ENCODE peak calls at places on chromosomes 1 and 21, in ten cellular contexts. R, I, D, X, Z, V, A, S, K and Y are unnamed samples.

GRCh38 chr1:36093226-36093625 is 4.5 kb downstream of the ADPRS start:
- DNase-seq in K (no peak), Z (peak), S (no peak), A (no peak), D (no peak), R (peak), V (no peak), X (no peak), I (no peak), Y (no peak)

GRCh38 chr1:66372522-66373071 is 161.4 kb upstream of the SGIP1 start:
- DNase-seq in S (no peak), R (no peak), I (no peak), D (no peak), K (no peak), V (no peak), X (no peak), Z (no peak), A (no peak), Y (no peak)

GRCh38 chr1:155139895-155140629 is at the start of gene DPM3:
- DNase-seq in D (no peak), R (peak), K (peak), Z (peak), V (peak), X (peak), I (peak), S (peak), A (peak), Y (peak)

GRCh38 chr1:1620433-1621139 is 5.3 kb downstream of the MIB2 start:
- DNase-seq in A (no peak), K (no peak), V (no peak), R (peak), S (no peak), Z (no peak), I (no peak), X (no peak), D (no peak), Y (no peak)

GRCh38 chr1:219209578-219209977 is 35.9 kb downstream of the LYPLAL1 start:
- DNase-seq in K (no peak), A (no peak), I (no peak), S (no peak), Z (no peak), X (no peak), V (no peak), R (no peak), D (no peak), Y (no peak)

GRCh38 chr1:112337028-112337531 is 58.9 kb upstream of the CTTNBP2NL start:
- DNase-seq in V (peak), Z (no peak), X (no peak), S (no peak), R (no peak), K (peak), D (no peak), A (no peak), I (peak), Y (peak)

GRCh38 chr1:18716112-18716784 is 85.6 kb downstream of the PAX7 start:
- DNase-seq in R (no peak), V (no peak), A (no peak), K (no peak), D (no peak), X (no peak), I (no peak), S (no peak), Z (no peak), Y (no peak)

GRCh38 chr1:230274254-230274653 is 151.9 kb downstream of the PGBD5 start:
- DNase-seq in Z (peak), I (no peak), V (no peak), X (no peak), A (no peak), R (no peak), S (no peak), K (peak), D (no peak), Y (no peak)

GRCh38 chr1:120133228-120133927 is 42.9 kb downstream of the SEC22B start:
- DNase-seq in S (no peak), V (no peak), X (no peak), R (no peak), D (no peak), K (no peak), Z (no peak), I (no peak), A (no peak), Y (no peak)

GRCh38 chr1:59671953-59672305 is 142.8 kb upstream of the HOOK1 start:
- DNase-seq in S (no peak), D (no peak), I (no peak), K (no peak), Z (no peak), V (no peak), A (no peak), X (no peak), R (no peak), Y (no peak)

GRCh38 chr1:244327533-244327932 is 124.2 kb downstream of the ADSS2 start:
- DNase-seq in D (no peak), A (no peak), X (no peak), R (no peak), I (no peak), V (no peak), K (no peak), S (no peak), Z (no peak), Y (no peak)

GRCh38 chr1:182397653-182398388 is 2.6 kb downstream of the TEDDM1 start:
- DNase-seq in R (no peak), X (no peak), K (no peak), A (no peak), D (no peak), Z (no peak), S (no peak), V (no peak), I (no peak), Y (no peak)

GRCh38 chr1:93348104-93348780 is 2.5 kb downstream of the DR1 start:
- DNase-seq in D (no peak), K (no peak), R (no peak), Z (no peak), V (no peak), A (no peak), S (no peak), X (no peak), I (no peak), Y (no peak)

GRCh38 chr1:213996320-213997022 is 8.7 kb downstream of the PROX1 start:
- DNase-seq in S (no peak), I (no peak), D (no peak), V (no peak), A (no peak), Z (no peak), K (no peak), R (no peak), X (no peak), Y (peak)

GRCh38 chr1:221706862-221707582 is 34.9 kb downstream of the DUSP10 start:
- DNase-seq in V (no peak), R (no peak), D (no peak), K (no peak), Z (no peak), S (no peak), X (no peak), I (no peak), A (no peak), Y (no peak)

GRCh38 chr1:31763671-31764306 is 351 bp downstream of the ADGRB2 start:
- DNase-seq in Z (no peak), R (no peak), S (no peak), D (no peak), I (peak), X (no peak), V (no peak), K (no peak), A (no peak), Y (no peak)

GRCh38 chr1:107724648-107725047 is 240.3 kb downstream of the VAV3 start:
- DNase-seq in V (no peak), A (no peak), D (no peak), K (no peak), X (no peak), R (no peak), S (no peak), Z (no peak), I (no peak), Y (no peak)

GRCh38 chr1:20266141-20266540 is 24.5 kb upstream of the VWA5B1 start:
- DNase-seq in K (no peak), D (no peak), S (no peak), X (no peak), Z (no peak), V (no peak), R (no peak), I (no peak), A (no peak), Y (no peak)

GRCh38 chr1:60765204-60765603 is 317.2 kb upstream of the NFIA start:
- DNase-seq in X (no peak), S (no peak), Z (no peak), A (no peak), I (peak), V (no peak), K (peak), R (no peak), D (peak), Y (no peak)

GRCh38 chr1:185450123-185450788 is 133.2 kb upstream of the IVNS1ABP start:
- DNase-seq in Z (no peak), A (no peak), S (no peak), K (no peak), R (no peak), D (no peak), I (no peak), V (no peak), X (no peak), Y (no peak)
- H3K27ac ChIP-seq in Z (no peak), A (no peak), S (no peak), K (no peak), R (no peak), D (no peak), I (no peak), V (no peak), X (no peak), Y (no peak)

GRCh38 chr21:31282095-31282709 is 61.9 kb downstream of the TIAM1 start:
- DNase-seq in Z (no peak), I (no peak), A (no peak), R (no peak), D (no peak), V (peak), S (no peak), X (no peak), K (no peak), Y (no peak)
- H3K27ac ChIP-seq in Z (no peak), I (no peak), A (no peak), R (no peak), D (no peak), V (no peak), S (no peak), X (no peak), K (no peak), Y (no peak)

GRCh38 chr1:156241311-156241811 is 623 bp upstream of the BGLAP start:
- DNase-seq in A (no peak), X (no peak), D (no peak), Z (no peak), S (no peak), R (no peak), K (no peak), V (no peak), I (no peak), Y (no peak)
- H3K27ac ChIP-seq in A (no peak), X (peak), D (no peak), Z (no peak), S (no peak), R (no peak), K (no peak), V (no peak), I (no peak), Y (peak)

GRCh38 chr1:42211224-42211623 is 46.7 kb upstream of the GUCA2A start:
- DNase-seq in R (no peak), Z (no peak), I (no peak), A (no peak), K (no peak), S (no peak), D (no peak), V (no peak), X (no peak), Y (no peak)

GRCh38 chr1:42209516-42210370 is 45.2 kb upstream of the GUCA2A start:
- DNase-seq in I (no peak), A (no peak), Z (no peak), R (no peak), S (no peak), D (no peak), X (no peak), V (no peak), K (no peak), Y (no peak)

GRCh38 chr1:42210421-42211133 is 46.0 kb upstream of the GUCA2A start:
- DNase-seq in A (no peak), R (no peak), V (no peak), I (no peak), S (no peak), K (no peak), Z (no peak), X (no peak), D (no peak), Y (no peak)

GRCh38 chr1:42201986-42202385 is 37.4 kb upstream of the GUCA2A start:
- DNase-seq in V (no peak), X (no peak), S (no peak), D (no peak), R (no peak), K (no peak), Z (no peak), I (no peak), A (no peak), Y (no peak)

GRCh38 chr1:42206164-42206563 is 41.6 kb upstream of the GUCA2A start:
- DNase-seq in K (no peak), D (no peak), X (no peak), Z (no peak), A (no peak), I (no peak), S (no peak), R (no peak), V (no peak), Y (no peak)
- H3K27ac ChIP-seq in K (no peak), D (no peak), X (no peak), Z (no peak), A (no peak), I (no peak), S (no peak), R (no peak), V (no peak), Y (no peak)

GRCh38 chr1:52706941-52707926 is 9.1 kb upstream of the COA7 start:
- DNase-seq in I (no peak), K (no peak), A (no peak), R (no peak), X (no peak), Z (no peak), S (no peak), D (no peak), V (no peak), Y (no peak)
- H3K27ac ChIP-seq in I (no peak), K (no peak), A (no peak), R (no peak), X (no peak), Z (no peak), S (no peak), D (no peak), V (peak), Y (no peak)

GRCh38 chr1:196732526-196732925 is 42.1 kb upstream of the CFHR3 start:
- DNase-seq in V (no peak), K (no peak), I (peak), S (no peak), Z (no peak), R (no peak), X (no peak), D (no peak), A (no peak), Y (no peak)
- H3K27ac ChIP-seq in V (no peak), K (no peak), I (no peak), S (no peak), Z (no peak), R (no peak), X (no peak), D (no peak), A (no peak), Y (no peak)

DNA sequence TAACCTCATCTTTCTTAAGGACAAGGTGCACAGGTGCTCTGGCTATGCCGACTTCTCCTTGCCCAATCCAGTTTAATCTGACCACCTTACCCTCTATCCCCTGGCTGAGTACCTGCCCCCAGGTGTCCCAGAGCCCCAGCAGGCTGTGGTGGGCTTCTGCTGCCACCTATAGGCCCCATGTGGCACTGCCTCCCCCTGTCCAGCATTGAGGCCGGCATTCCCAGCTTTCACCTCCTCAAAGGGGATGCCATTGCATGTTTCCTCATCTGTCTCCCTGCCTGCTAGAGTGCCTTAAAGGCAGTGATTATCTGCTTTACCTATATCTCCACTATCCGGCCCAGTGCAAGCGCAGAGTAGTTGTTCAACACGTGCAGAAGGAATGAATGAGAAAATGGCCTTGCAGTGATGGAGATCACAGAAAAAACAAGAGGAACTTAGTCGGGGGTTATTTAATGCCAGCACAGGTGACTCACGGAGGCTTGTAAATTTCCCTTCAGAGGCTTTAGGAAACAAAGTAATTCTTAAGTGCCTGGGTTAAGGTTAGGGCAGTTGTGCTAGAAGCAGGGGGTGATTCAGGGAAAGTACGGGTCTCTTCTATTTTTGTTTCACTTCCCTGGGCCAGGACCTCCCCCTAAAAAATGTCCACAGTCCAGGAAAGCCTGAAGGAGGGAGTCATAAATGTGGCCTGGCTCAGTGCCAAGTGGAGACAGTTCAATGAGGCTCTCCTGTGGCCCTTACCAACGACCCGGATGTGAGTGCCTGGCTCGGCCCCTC is 131.8 kb upstream of the NGF start:
- DNase-seq in A (no peak), K (peak), D (peak), X (no peak), V (peak), Z (no peak), S (peak), I (peak), R (peak), Y (no peak)
- H3K27ac ChIP-seq in A (no peak), K (no peak), D (no peak), X (no peak), V (peak), Z (no peak), S (no peak), I (no peak), R (no peak), Y (no peak)

GRCh38 chr1:201147396-201148015 is 6.8 kb downstream of the TMEM9 start:
- DNase-seq in R (no peak), D (no peak), S (no peak), A (no peak), X (no peak), V (no peak), K (no peak), Z (peak), I (no peak), Y (no peak)

GRCh38 chr1:201145132-201145531 is 9.1 kb downstream of the TMEM9 start:
- DNase-seq in X (no peak), D (no peak), I (no peak), Z (no peak), V (no peak), S (no peak), K (no peak), A (no peak), R (no peak), Y (no peak)

GRCh38 chr1:201144701-201145100 is 9.6 kb downstream of the TMEM9 start:
- DNase-seq in A (no peak), Z (no peak), S (no peak), D (no peak), R (no peak), K (no peak), X (no peak), I (no peak), V (no peak), Y (no peak)

GRCh38 chr1:201146626-201147390 is 7.5 kb downstream of the TMEM9 start:
- DNase-seq in S (no peak), R (no peak), D (no peak), V (no peak), Z (peak), X (no peak), I (no peak), K (no peak), A (no peak), Y (no peak)

DNA sequence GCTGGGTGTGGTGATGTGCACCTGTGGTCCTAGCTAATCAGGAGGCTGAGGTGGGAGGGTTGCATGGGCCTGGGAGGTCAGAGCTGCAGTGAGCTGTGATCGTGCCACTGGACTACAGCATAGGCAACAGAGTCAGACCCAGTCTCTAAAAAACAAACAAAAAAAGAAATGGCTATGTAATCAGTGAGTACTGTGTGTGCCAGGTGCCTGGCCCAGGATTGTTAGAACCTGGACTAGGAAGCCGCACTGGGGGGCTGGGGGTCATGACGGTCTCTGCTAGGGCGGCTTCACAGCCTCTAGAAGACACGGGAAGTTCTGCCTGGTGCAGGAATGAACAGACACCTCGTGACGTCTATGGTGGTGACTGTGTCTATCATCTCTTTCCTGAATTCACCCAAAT is 8.5 kb downstream of the TMEM9 start:
- DNase-seq in I (no peak), A (no peak), R (no peak), Z (no peak), V (no peak), D (no peak), S (no peak), K (no peak), X (no peak), Y (no peak)
- H3K27ac ChIP-seq in I (no peak), A (no peak), R (no peak), Z (no peak), V (no peak), D (no peak), S (no peak), K (no peak), X (no peak), Y (no peak)

GRCh38 chr21:36502365-36502764 is 22.4 kb upstream of the CLDN14 start:
- DNase-seq in I (no peak), S (no peak), K (no peak), R (no peak), Z (no peak), A (no peak), X (no peak), D (no peak), V (no peak), Y (no peak)

GRCh38 chr21:36506482-36506881 is 26.6 kb upstream of the CLDN14 start:
- DNase-seq in Z (no peak), I (no peak), V (no peak), R (no peak), S (no peak), D (no peak), K (no peak), A (no peak), X (no peak), Y (no peak)

GRCh38 chr21:36501589-36501892 is 21.6 kb upstream of the CLDN14 start:
- DNase-seq in S (no peak), R (no peak), A (no peak), I (no peak), V (no peak), X (no peak), Z (no peak), D (no peak), K (no peak), Y (no peak)

GRCh38 chr21:36507397-36508018 is 27.6 kb upstream of the CLDN14 start:
- DNase-seq in V (no peak), I (no peak), X (no peak), Z (no peak), R (no peak), A (no peak), S (no peak), D (no peak), K (no peak), Y (no peak)

GRCh38 chr21:36504067-36505058 is 24.4 kb upstream of the CLDN14 start:
- DNase-seq in I (peak), K (peak), S (peak), V (peak), X (no peak), A (peak), Z (no peak), D (peak), R (no peak), Y (no peak)
- H3K27ac ChIP-seq in I (no peak), K (no peak), S (no peak), V (peak), X (no peak), A (no peak), Z (no peak), D (no peak), R (no peak), Y (no peak)

DNA sequence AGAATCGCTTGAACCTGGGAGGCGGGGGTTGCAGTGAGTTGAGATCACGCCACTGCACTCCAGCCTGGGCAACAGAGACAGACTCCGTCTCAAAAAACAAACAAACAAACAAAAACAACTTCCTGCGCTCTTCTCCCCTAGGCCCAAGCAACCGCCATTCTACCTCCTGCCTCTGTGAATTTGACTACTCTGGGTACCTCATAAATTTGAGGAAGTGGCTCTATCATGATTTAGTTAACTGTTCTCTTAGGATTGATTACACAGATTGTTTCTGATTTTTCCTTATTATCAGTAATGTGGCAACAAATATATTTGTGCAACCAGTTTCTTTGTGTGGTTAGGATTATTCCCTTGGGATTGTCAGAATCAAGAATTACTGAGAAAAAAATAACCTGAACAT is 29.7 kb downstream of the OPTC start:
- DNase-seq in I (no peak), D (no peak), X (no peak), V (no peak), Z (no peak), K (no peak), R (no peak), S (no peak), A (no peak), Y (no peak)
- H3K27ac ChIP-seq in I (no peak), D (no peak), X (no peak), V (no peak), Z (no peak), K (no peak), R (no peak), S (no peak), A (no peak), Y (no peak)